ENCODE peak calls at places on chromosomes 11 and 22, in four cellular contexts. N is pulmonary artery endothelial cell, D is GM03348, K is fibroblast of the conjunctiva. V is an unnamed sample.

GRCh38 chr11:1868056-1868635 is 15.3 kb downstream of the LSP1 start:
- DNase-seq in N (no peak), K (no peak), D (no peak), V (no peak)

GRCh38 chr11:65338680-65339079 is 5.0 kb downstream of the DPF2 start:
- DNase-seq in K (no peak), N (no peak), D (no peak), V (no peak)

GRCh38 chr11:11958403-11958802 is 50.0 kb downstream of the DKK3 start:
- DNase-seq in N (no peak), D (no peak), K (no peak), V (no peak)

GRCh38 chr22:20198527-20199319 is 47.9 kb upstream of the CCDC188 start:
- DNase-seq in N (no peak), D (no peak), K (no peak), V (no peak)

GRCh38 chr22:44443641-44444235 is 54.3 kb downstream of the RTL6 start:
- DNase-seq in N (no peak), K (no peak), D (no peak), V (no peak)

GRCh38 chr11:118175031-118175531 is 1.4 kb downstream of the SCN2B start:
- DNase-seq in K (no peak), D (no peak), N (no peak), V (peak)

GRCh38 chr11:76455331-76455730 is 10.5 kb downstream of the EMSY start:
- DNase-seq in N (no peak), K (no peak), D (no peak), V (no peak)

GRCh38 chr11:128548655-128549255 is 38.6 kb downstream of the ETS1 start:
- DNase-seq in N (peak), D (peak), K (no peak), V (no peak)

GRCh38 chr22:45807156-45807915 is 135.7 kb downstream of the ATXN10 start:
- DNase-seq in N (no peak), D (no peak), K (no peak), V (no peak)

GRCh38 chr11:83736689-83737088 is 450.5 kb upstream of the CCDC90B start:
- DNase-seq in N (no peak), K (no peak), D (no peak), V (peak)

GRCh38 chr11:118213774-118214173 is 11.0 kb downstream of the JAML start:
- DNase-seq in K (no peak), D (no peak), N (no peak), V (no peak)

GRCh38 chr22:28139993-28140392 is 220.9 kb upstream of the PITPNB start:
- DNase-seq in K (peak), N (no peak), D (peak), V (no peak)

GRCh38 chr22:20241579-20242392 is 26.3 kb downstream of the RTN4R start:
- DNase-seq in N (no peak), K (no peak), D (no peak), V (peak)

V was measured in pons.